ENCODE peak calls at places on chromosomes 12 and 14, in nine cellular contexts. G is stimulated activated CD4-positive, alpha-beta T cell treated with anti-CD3 and anti-CD28 coated beads, Interleukin-4, amount 100 ng/mL, for 24 hours; I is WTC11; R is endothelial cell; S is amniotic stem cell; V is foreskin keratinocyte; T is effector memory CD4-positive, alpha-beta T cell; B is T-cell; E is cardiac muscle cell. H is an unnamed sample.

GRCh38 chr14:94058674-94059138 is 22.3 kb downstream of the DDX24 start:
- DNase-seq in S (no peak), I (no peak), E (no peak), T (no peak), R (no peak), B (no peak), G (no peak), V (no peak), H (no peak)

GRCh38 chr12:5432011-5432400 is at the start of gene NTF3:
- DNase-seq in E (peak; percentile 37), G (no peak), I (peak; percentile 48), R (peak; percentile 32), S (no peak), B (no peak), T (no peak), V (no peak), H (no peak)

GRCh38 chr12:106228320-106228710 is 19.5 kb downstream of the CKAP4 start:
- DNase-seq in V (no peak), I (no peak), G (no peak), E (no peak), S (no peak), R (no peak), B (no peak), T (no peak), H (no peak)

GRCh38 chr12:131041216-131041967 is 87.7 kb downstream of the ADGRD1 start:
- DNase-seq in V (no peak), S (no peak), R (no peak), I (no peak), B (no peak), E (no peak), G (no peak), T (no peak), H (no peak)

GRCh38 chr14:70640938-70641547 is 673 bp upstream of the TTC9 start:
- DNase-seq in I (no peak), V (peak; percentile 34), G (peak; percentile 51), R (peak; percentile 15), E (peak; percentile 22), B (peak; percentile 26), S (no peak), T (peak; percentile 29), H (peak; percentile 31)

GRCh38 chr12:6047249-6048227 is 76.9 kb downstream of the VWF start:
- DNase-seq in G (no peak), T (no peak), B (no peak), I (no peak), V (no peak), R (no peak), S (peak; percentile 68), E (peak; percentile 40), H (no peak)

GRCh38 chr12:6452245-6452731 is 446 bp downstream of the TAPBPL start:
- DNase-seq in T (no peak), S (no peak), V (no peak), I (peak; percentile 30), B (no peak), E (no peak), R (no peak), G (no peak), H (no peak)

GRCh38 chr12:79127268-79127895 is 262.8 kb downstream of the SYT1 start:
- DNase-seq in S (no peak), R (no peak), G (no peak), T (no peak), I (no peak), V (peak; percentile 91), B (no peak), E (peak; percentile 86), H (no peak)

GRCh38 chr14:95935228-95935822 is 58.7 kb downstream of the TUNAR start:
- DNase-seq in I (peak; percentile 48), V (no peak), G (no peak), T (no peak), B (no peak), S (peak; percentile 4), E (peak; percentile 37), R (peak; percentile 57), H (no peak)

GRCh38 chr12:79407671-79408622 is 282.8 kb downstream of the PAWR start:
- DNase-seq in E (peak; percentile 94), R (peak; percentile 58), S (peak; percentile 77), B (no peak), I (peak; percentile 64), T (no peak), G (peak; percentile 4), V (no peak), H (no peak)

GRCh38 chr12:20024194-20024593 is 344.1 kb upstream of the PDE3A start:
- DNase-seq in E (peak; percentile 91), I (no peak), V (no peak), R (no peak), G (no peak), B (no peak), S (no peak), T (no peak), H (no peak)

GRCh38 chr12:97277030-97277429 is 185.6 kb upstream of the RMST start:
- DNase-seq in I (no peak), G (no peak), S (no peak), B (no peak), V (no peak), T (no peak), R (no peak), E (no peak), H (no peak)

GRCh38 chr12:98418357-98419075 is 96.9 kb upstream of the TMPO start:
- DNase-seq in B (no peak), R (no peak), V (peak; percentile 75), I (peak; percentile 55), G (no peak), E (peak; percentile 98), T (no peak), S (peak; percentile 90), H (no peak)

GRCh38 chr12:56271031-56271430 is 4.3 kb downstream of the COQ10A start:
- DNase-seq in S (no peak), B (no peak), T (no peak), V (no peak), R (no peak), I (no peak), E (peak; percentile 38), G (no peak), H (no peak)

GRCh38 chr14:61147898-61148549 is 133.1 kb downstream of the TMEM30B start:
- DNase-seq in E (peak; percentile 94), V (no peak), T (no peak), I (no peak), G (no peak), S (peak; percentile 78), B (no peak), R (no peak), H (no peak)

GRCh38 chr14:51145246-51145645 is 50.3 kb upstream of the TRIM9 start:
- DNase-seq in T (no peak), S (no peak), I (no peak), E (peak; percentile 30), B (no peak), V (no peak), G (no peak), R (no peak), H (no peak)

GRCh38 chr12:47021298-47021697 is 58.1 kb upstream of the PCED1B start:
- DNase-seq in V (peak; percentile 82), B (no peak), S (peak; percentile 82), T (no peak), I (no peak), G (peak; percentile 34), R (peak; percentile 38), E (peak; percentile 85), H (no peak)

GRCh38 chr12:8831116-8831515 is 8.7 kb downstream of the A2ML1 start:
- DNase-seq in B (no peak), S (no peak), V (no peak), T (no peak), I (no peak), G (no peak), E (no peak), R (no peak), H (no peak)

GRCh38 chr14:67068246-67068645 is 121.0 kb upstream of the GARIN2 start:
- DNase-seq in T (no peak), V (no peak), S (no peak), E (peak; percentile 24), B (no peak), I (no peak), G (no peak), R (no peak), H (no peak)

GRCh38 chr12:52836042-52836466 is 1.9 kb upstream of the KRT79 start:
- DNase-seq in T (no peak), G (peak; percentile 67), B (peak; percentile 10), V (no peak), E (peak; percentile 73), R (no peak), I (no peak), S (no peak), H (no peak)

GRCh38 chr12:112861284-112861683 is 45.5 kb upstream of the OAS1 start:
- DNase-seq in E (no peak), V (no peak), S (no peak), B (no peak), G (no peak), T (no peak), I (no peak), R (no peak), H (no peak)

GRCh38 chr12:47307680-47308399 is 228.1 kb upstream of the AMIGO2 start:
- DNase-seq in G (peak; percentile 62), R (peak; percentile 26), B (peak; percentile 45), T (peak; percentile 36), I (peak; percentile 36), E (peak; percentile 84), V (peak; percentile 46), S (peak; percentile 27), H (peak; percentile 39)

GRCh38 chr12:88578821-88579518 is 1.3 kb downstream of the KITLG start:
- DNase-seq in V (no peak), B (no peak), G (no peak), T (no peak), S (no peak), I (peak; percentile 32), E (no peak), R (peak; percentile 57), H (no peak)

GRCh38 chr12:40144023-40144422 is 38.1 kb upstream of the SLC2A13 start:
- DNase-seq in B (no peak), S (no peak), V (no peak), I (no peak), E (no peak), R (no peak), T (no peak), G (no peak), H (no peak)

GRCh38 chr12:25655702-25656101 is 102.6 kb upstream of the LMNTD1 start:
- DNase-seq in R (no peak), S (no peak), E (no peak), T (no peak), G (no peak), I (no peak), V (no peak), B (no peak), H (no peak)

GRCh38 chr12:126051611-126052107 is 986.4 kb downstream of the AACS start:
- DNase-seq in S (no peak), B (no peak), E (peak; percentile 2), R (no peak), G (no peak), V (peak; percentile 90), T (no peak), I (no peak), H (no peak)

GRCh38 chr14:56195727-56196126 is 77.5 kb downstream of the PELI2 start:
- DNase-seq in E (peak; percentile 38), R (no peak), G (peak; percentile 7), B (no peak), V (no peak), S (no peak), T (no peak), I (no peak), H (peak; percentile 3)

GRCh38 chr14:37329189-37330001 is 131.7 kb downstream of the MIPOL1 start:
- DNase-seq in S (no peak), B (no peak), R (no peak), T (no peak), V (no peak), G (no peak), I (no peak), E (no peak), H (no peak)

GRCh38 chr12:5901416-5901815 is 43.6 kb downstream of the ANO2 start:
- DNase-seq in G (no peak), I (no peak), T (no peak), B (no peak), R (no peak), S (no peak), V (no peak), E (no peak), H (no peak)

GRCh38 chr12:122021822-122022392 is at the start of gene BCL7A:
- DNase-seq in B (peak; percentile 49), G (peak; percentile 63), I (peak; percentile 52), V (no peak), S (no peak), E (peak; percentile 86), R (peak; percentile 57), T (peak; percentile 14), H (peak; percentile 31)

GRCh38 chr14:68033533-68033932 is 214.0 kb downstream of the RAD51B start:
- DNase-seq in T (no peak), B (no peak), I (no peak), E (no peak), G (no peak), S (no peak), V (no peak), R (no peak), H (no peak)